ENCODE peak calls at places on chromosome 16, in seven cellular contexts. Y is psoas muscle, D is RPMI7951, F is cardiac fibroblast, C is lower leg skin, M is germinal center, X is T1000. V is an unnamed sample.

GRCh38 chr16:83533193-83533592 is 274.6 kb upstream of the HSBP1 start:
- DNase-seq in Y (no peak), M (no peak), F (no peak), X (peak; percentile 47), C (no peak), D (peak; percentile 90), V (peak; percentile 62)

GRCh38 chr16:81432899-81433560 is 11.6 kb upstream of the CMIP start:
- DNase-seq in Y (no peak), C (no peak), D (no peak), X (no peak), F (no peak), M (no peak), V (no peak)

GRCh38 chr16:56480776-56481467 is 29.6 kb downstream of the OGFOD1 start:
- DNase-seq in Y (peak; percentile 35), C (no peak), X (no peak), D (no peak), M (no peak), F (no peak), V (no peak)

GRCh38 chr16:84607694-84608093 is 10.2 kb downstream of the COTL1 start:
- DNase-seq in Y (no peak), M (peak; percentile 77), C (no peak), X (no peak), D (no peak), F (no peak), V (no peak)

GRCh38 chr16:72739577-72739976 is 308.4 kb downstream of the ZFHX3 start:
- DNase-seq in M (no peak), X (no peak), Y (no peak), F (peak; percentile 32), D (peak; percentile 42), C (no peak), V (no peak)

GRCh38 chr16:4328580-4329353 is 12.9 kb downstream of the GLIS2 start:
- DNase-seq in Y (peak; percentile 51), C (no peak), D (peak; percentile 32), X (no peak), F (no peak), M (no peak), V (no peak)

GRCh38 chr16:71230122-71230845 is at the start of gene HYDIN:
- DNase-seq in M (no peak), D (peak; percentile 58), C (no peak), X (no peak), Y (peak; percentile 24), F (peak; percentile 38), V (peak; percentile 16)

GRCh38 chr16:69611103-69611640 is 45.4 kb downstream of the NFAT5 start:
- DNase-seq in D (no peak), C (no peak), Y (no peak), F (no peak), M (no peak), X (no peak), V (no peak)

GRCh38 chr16:21703589-21704174 is 39.9 kb downstream of the OTOA start:
- DNase-seq in Y (no peak), M (peak; percentile 23), D (no peak), F (no peak), X (no peak), C (no peak), V (no peak)

GRCh38 chr16:351804-352520 is 561 bp downstream of the AXIN1 start:
- DNase-seq in F (peak; percentile 11), Y (peak; percentile 49), C (no peak), M (peak; percentile 28), X (no peak), D (peak; percentile 17), V (peak; percentile 40)

GRCh38 chr16:55835578-55835977 is 2.7 kb upstream of the CES1 start:
- DNase-seq in D (peak; percentile 6), C (peak; percentile 91), Y (peak; percentile 28), X (no peak), F (peak; percentile 25), M (no peak), V (no peak)

GRCh38 chr16:2884041-2884451 is 1.0 kb downstream of the FLYWCH2 start:
- DNase-seq in X (no peak), D (no peak), C (no peak), Y (no peak), M (no peak), F (no peak), V (no peak)

GRCh38 chr16:16120382-16121184 is 102.7 kb downstream of the ABCC6 start:
- DNase-seq in F (peak; percentile 26), M (no peak), Y (peak; percentile 27), D (no peak), C (no peak), X (no peak), V (no peak)

GRCh38 chr16:79601978-79602609 is 1.6 kb upstream of the MAF start:
- DNase-seq in Y (peak; percentile 78), M (peak; percentile 46), X (peak; percentile 37), C (peak; percentile 97), F (peak; percentile 82), D (peak; percentile 71), V (peak; percentile 35)

GRCh38 chr16:4624827-4625616 is 396 bp downstream of the MGRN1 start:
- DNase-seq in M (peak; percentile 60), X (peak; percentile 43), D (peak; percentile 62), F (peak; percentile 75), Y (peak; percentile 70), C (peak; percentile 94), V (peak; percentile 72)